ENCODE peak calls at places on chromosome 5, in four cellular contexts. N, E, M and U are unnamed samples.

GRCh38 chr5:112933651-112934365 is 11.8 kb upstream of the REEP5 start:
- DNase-seq in N (no peak), E (no peak), M (no peak), U (no peak)

GRCh38 chr5:43854697-43855292 is 251.8 kb downstream of the NNT start:
- DNase-seq in N (no peak), E (no peak), M (no peak), U (no peak)

GRCh38 chr5:102886586-102886985 is 131.5 kb downstream of the PAM start:
- DNase-seq in N (no peak), E (no peak), M (no peak), U (no peak)

GRCh38 chr5:93517828-93518227 is 63.2 kb downstream of the NR2F1-AS1 start:
- DNase-seq in N (no peak), E (no peak), M (no peak), U (no peak)

GRCh38 chr5:5139358-5140050 is 626 bp upstream of the ADAMTS16 start:
- DNase-seq in N (no peak), E (no peak), M (no peak), U (no peak)

GRCh38 chr5:78537821-78538220 is 110.8 kb downstream of the LHFPL2 start:
- DNase-seq in N (no peak), E (peak; percentile 42), M (peak; percentile 38), U (peak; percentile 38)

GRCh38 chr5:180090769-180091546 is 19.4 kb upstream of the RNF130 start:
- DNase-seq in N (no peak), E (peak; percentile 64), M (no peak), U (peak; percentile 41)

GRCh38 chr5:180208435-180209081 is 453 bp downstream of the RASGEF1C start:
- DNase-seq in N (no peak), E (peak; percentile 39), M (no peak), U (no peak)

GRCh38 chr5:24633705-24634325 is 11.0 kb downstream of the CDH10 start:
- DNase-seq in N (no peak), E (peak; percentile 35), M (peak; percentile 9), U (peak; percentile 82)

GRCh38 chr5:78717674-78718073 is 69.1 kb upstream of the LHFPL2 start:
- DNase-seq in N (no peak), E (no peak), M (no peak), U (no peak)

GRCh38 chr5:178227138-178227659 is 5.4 kb downstream of the PHYKPL start:
- DNase-seq in N (no peak), E (no peak), M (no peak), U (no peak)

GRCh38 chr5:137731201-137731600 is 4.7 kb downstream of the KLHL3 start:
- DNase-seq in N (no peak), E (no peak), M (no peak), U (no peak)

GRCh38 chr5:125154321-125154811 is 407.9 kb upstream of the ZNF608 start:
- DNase-seq in N (no peak), E (no peak), M (no peak), U (no peak)

GRCh38 chr5:35484241-35484640 is 133.4 kb upstream of the SPEF2 start:
- DNase-seq in N (no peak), E (no peak), M (no peak), U (no peak)

GRCh38 chr5:80406980-80407734 is 707 bp upstream of the ZFYVE16 start:
- DNase-seq in N (no peak), E (peak; percentile 1), M (no peak), U (no peak)

GRCh38 chr5:158873115-158873514 is 226.6 kb downstream of the EBF1 start:
- DNase-seq in N (no peak), E (no peak), M (no peak), U (no peak)

GRCh38 chr5:95986937-95987520 is 25.4 kb upstream of the ELL2 start:
- DNase-seq in N (no peak), E (no peak), M (no peak), U (no peak)

GRCh38 chr5:33736510-33736909 is 155.3 kb downstream of the ADAMTS12 start:
- DNase-seq in N (no peak), E (no peak), M (no peak), U (no peak)

GRCh38 chr5:17336054-17336453 is 118.6 kb downstream of the BASP1 start:
- DNase-seq in N (no peak), E (no peak), M (no peak), U (no peak)

GRCh38 chr5:123512631-123513461 is 869 bp downstream of the CSNK1G3 start:
- DNase-seq in N (no peak), E (peak; percentile 37), M (peak; percentile 65), U (peak; percentile 11)

GRCh38 chr5:159805021-159805420 is 111.3 kb upstream of the ADRA1B start:
- DNase-seq in N (no peak), E (no peak), M (no peak), U (no peak)

GRCh38 chr5:172868924-172869565 is 35.0 kb downstream of the ERGIC1 start:
- DNase-seq in N (no peak), E (peak; percentile 54), M (no peak), U (peak; percentile 33)

GRCh38 chr5:167949435-167949834 is 342.0 kb upstream of the WWC1 start:
- DNase-seq in N (no peak), E (no peak), M (no peak), U (no peak)

GRCh38 chr5:133735346-133735745 is 123.0 kb upstream of the FSTL4 start:
- DNase-seq in N (no peak), E (peak; percentile 38), M (no peak), U (peak; percentile 70)

GRCh38 chr5:9348296-9348996 is 197.4 kb downstream of the SEMA5A start:
- DNase-seq in N (no peak), E (no peak), M (no peak), U (no peak)

GRCh38 chr5:142807378-142807911 is 37.3 kb downstream of the ARHGAP26 start:
- DNase-seq in N (no peak), E (peak; percentile 29), M (peak; percentile 10), U (no peak)

GRCh38 chr5:116276952-116277351 is 192.1 kb downstream of the COMMD10 start:
- DNase-seq in N (no peak), E (no peak), M (no peak), U (no peak)

GRCh38 chr5:160330212-160330611 is 17.8 kb upstream of the CCNJL start:
- DNase-seq in N (no peak), E (no peak), M (no peak), U (no peak)

GRCh38 chr5:14720236-14720923 is 55.9 kb downstream of the OTULIN start:
- DNase-seq in N (no peak), E (no peak), M (no peak), U (no peak)